ENCODE peak calls at places on chromosomes 6 and 20, in eight cellular contexts. Z is lower lobe of right lung, C is Caco-2, U is right cardiac atrium, Q is fibroblast of pulmonary artery, I is A549, T is transverse colon, S is psoas muscle. P is an unnamed sample.

GRCh38 chr20:5871720-5872410 is 78.5 kb downstream of the TRMT6 start:
- DNase-seq in Z (no peak), C (peak), U (no peak), Q (no peak), I (no peak), T (no peak), S (no peak), P (no peak)

GRCh38 chr6:79625746-79626145 is 5.4 kb upstream of the SH3BGRL2 start:
- DNase-seq in Z (no peak), C (no peak), U (no peak), Q (no peak), I (no peak), T (no peak), S (no peak), P (no peak)

GRCh38 chr6:109449789-109450673 is 5.5 kb downstream of the MICAL1 start:
- DNase-seq in Z (no peak), C (no peak), U (peak), Q (no peak), I (no peak), T (peak), S (no peak), P (peak)

GRCh38 chr6:18323935-18324707 is 59.8 kb upstream of the DEK start:
- DNase-seq in Z (no peak), C (peak), U (no peak), Q (peak), I (peak), T (no peak), S (no peak), P (peak)

GRCh38 chr6:136171207-136171606 is 78.9 kb downstream of the MTFR2 start:
- DNase-seq in Z (no peak), C (no peak), U (no peak), Q (no peak), I (no peak), T (no peak), S (no peak), P (no peak)

GRCh38 chr6:107646176-107646575 is 156.3 kb downstream of the SOBP start:
- DNase-seq in Z (peak), C (no peak), U (peak), Q (peak), I (no peak), T (no peak), S (peak), P (no peak)

GRCh38 chr6:165871571-165871970 is 208.5 kb upstream of the PDE10A start:
- DNase-seq in Z (no peak), C (no peak), U (no peak), Q (no peak), I (no peak), T (no peak), S (no peak), P (no peak)

GRCh38 chr6:124798942-124799496 is 163.2 kb upstream of the RNF217 start:
- DNase-seq in Z (no peak), C (no peak), U (no peak), Q (peak), I (no peak), T (no peak), S (no peak), P (no peak)

GRCh38 chr6:89368107-89368506 is 15.6 kb upstream of the UBE2J1 start:
- DNase-seq in Z (peak), C (peak), U (peak), Q (peak), I (peak), T (peak), S (peak), P (no peak)

GRCh38 chr20:52226370-52226769 is 34.8 kb upstream of the ZFP64 start:
- DNase-seq in Z (no peak), C (no peak), U (no peak), Q (no peak), I (no peak), T (no peak), S (no peak), P (no peak)

GRCh38 chr6:1577146-1577680 is 32.5 kb upstream of the FOXC1 start:
- DNase-seq in Z (no peak), C (no peak), U (no peak), Q (no peak), I (no peak), T (no peak), S (no peak), P (no peak)

GRCh38 chr6:144749263-144749662 is 464.1 kb downstream of the UTRN start:
- DNase-seq in Z (no peak), C (no peak), U (no peak), Q (no peak), I (no peak), T (no peak), S (no peak), P (no peak)

GRCh38 chr6:116446399-116446798 is 14.8 kb upstream of the CALHM6 start:
- DNase-seq in Z (no peak), C (no peak), U (no peak), Q (no peak), I (no peak), T (no peak), S (no peak), P (no peak)

GRCh38 chr6:147003186-147003585 is 201.0 kb upstream of the STXBP5 start:
- DNase-seq in Z (no peak), C (no peak), U (no peak), Q (peak), I (no peak), T (no peak), S (no peak), P (no peak)

GRCh38 chr20:42483694-42484303 is 705.9 kb downstream of the PTPRT start:
- DNase-seq in Z (no peak), C (peak), U (peak), Q (no peak), I (peak), T (peak), S (no peak), P (peak)

GRCh38 chr20:58436868-58437645 is 48.0 kb downstream of the VAPB start:
- DNase-seq in Z (no peak), C (no peak), U (no peak), Q (no peak), I (peak), T (no peak), S (no peak), P (no peak)

GRCh38 chr20:5480824-5481600 is 164.3 kb upstream of the PROKR2 start:
- DNase-seq in Z (no peak), C (no peak), U (no peak), Q (no peak), I (no peak), T (peak), S (no peak), P (no peak)

GRCh38 chr6:79928478-79928998 is 18.8 kb downstream of the ELOVL4 start:
- DNase-seq in Z (no peak), C (no peak), U (no peak), Q (no peak), I (peak), T (no peak), S (no peak), P (no peak)

GRCh38 chr20:46126440-46127056 is 8.4 kb downstream of the CD40 start:
- DNase-seq in Z (no peak), C (no peak), U (no peak), Q (no peak), I (no peak), T (no peak), S (no peak), P (no peak)
- H3K4me3 ChIP-seq in Z (no peak), C (no peak), U (no peak), Q (no peak), I (no peak), T (no peak), S (no peak), P (no peak)

DNA sequence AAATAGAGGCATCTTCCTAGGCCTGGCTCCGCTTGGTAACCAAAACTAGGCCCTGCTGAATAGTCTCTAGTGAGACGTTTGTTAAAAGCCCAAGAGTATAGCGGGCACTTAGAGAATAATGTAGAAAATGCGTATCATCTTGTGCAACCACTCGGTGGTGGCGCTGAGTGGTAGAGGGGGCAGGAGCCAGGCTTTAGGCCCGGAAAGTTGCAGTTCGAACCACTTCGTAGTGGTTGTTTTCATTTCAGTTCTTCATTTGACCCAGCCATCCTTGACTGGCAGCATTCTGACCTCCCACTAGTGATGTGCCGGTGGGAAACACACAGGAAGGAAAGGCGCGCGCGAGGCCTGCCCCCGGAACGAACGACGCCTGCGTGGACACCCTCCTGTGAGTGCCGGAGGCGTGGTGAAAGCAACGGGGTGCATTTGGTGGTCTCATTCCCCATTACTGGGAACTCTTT is 18.0 kb downstream of the GPX5 start:
- DNase-seq in Z (no peak), C (no peak), U (peak), Q (peak), I (peak), T (no peak), S (no peak), P (no peak)
- H3K4me3 ChIP-seq in Z (peak), C (no peak), U (no peak), Q (peak), I (peak), T (no peak), S (peak), P (no peak)

GRCh38 chr20:18144541-18145099 is 7.0 kb downstream of the KAT14 start:
- DNase-seq in Z (no peak), C (peak), U (no peak), Q (no peak), I (no peak), T (no peak), S (no peak), P (no peak)
- H3K4me3 ChIP-seq in Z (no peak), C (peak), U (no peak), Q (no peak), I (no peak), T (no peak), S (no peak), P (no peak)

GRCh38 chr20:32465092-32465900 is 107.2 kb downstream of the ASXL1 start:
- DNase-seq in Z (peak), C (no peak), U (peak), Q (peak), I (peak), T (peak), S (peak), P (no peak)
- H3K4me3 ChIP-seq in Z (no peak), C (no peak), U (no peak), Q (no peak), I (no peak), T (no peak), S (no peak), P (no peak)

GRCh38 chr6:3887150-3887700 is 38.1 kb downstream of the FAM50B start:
- DNase-seq in Z (no peak), C (no peak), U (no peak), Q (peak), I (peak), T (no peak), S (no peak), P (no peak)

GRCh38 chr6:3881722-3882421 is 32.7 kb downstream of the FAM50B start:
- DNase-seq in Z (no peak), C (no peak), U (no peak), Q (no peak), I (no peak), T (no peak), S (no peak), P (no peak)

GRCh38 chr6:3885262-3886036 is 36.3 kb downstream of the FAM50B start:
- DNase-seq in Z (no peak), C (peak), U (no peak), Q (no peak), I (peak), T (no peak), S (no peak), P (no peak)

GRCh38 chr6:3882865-3883264 is 33.7 kb downstream of the FAM50B start:
- DNase-seq in Z (no peak), C (no peak), U (no peak), Q (peak), I (no peak), T (no peak), S (no peak), P (no peak)

DNA sequence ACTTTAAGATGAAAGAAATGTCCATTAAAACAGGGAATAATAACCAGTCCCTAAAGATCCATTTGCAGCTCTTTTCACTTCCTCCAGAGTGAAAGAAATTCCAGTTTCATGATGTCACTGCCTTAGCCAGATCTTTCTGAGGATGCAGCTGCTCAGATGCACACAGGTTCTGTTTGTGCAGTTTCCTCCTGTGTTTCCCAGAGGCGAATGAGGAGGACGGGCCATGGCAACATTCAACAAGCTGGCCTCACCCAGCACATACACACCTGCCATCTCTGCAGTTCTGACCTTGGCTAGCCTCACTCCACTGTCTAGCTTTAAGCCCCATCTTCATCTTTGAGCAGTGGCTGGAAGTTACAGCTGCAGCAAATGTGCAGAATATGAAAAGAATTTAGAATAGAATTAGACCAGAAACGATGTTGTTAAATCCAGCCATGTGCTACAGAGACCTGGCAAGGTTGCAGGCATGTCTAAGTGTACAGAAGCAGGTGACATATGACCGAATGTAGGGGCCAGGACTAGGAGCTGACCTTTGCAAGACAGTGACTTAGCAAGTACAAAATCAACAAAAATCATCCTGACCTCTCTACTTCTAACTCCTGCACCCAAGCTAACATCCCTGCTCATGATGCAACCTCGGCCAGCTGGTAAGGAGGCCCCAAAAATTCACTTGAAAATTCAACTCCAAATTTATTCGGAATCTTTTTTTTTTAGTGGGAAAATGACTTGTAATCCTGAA is 35.0 kb downstream of the FAM50B start:
- DNase-seq in Z (no peak), C (peak), U (no peak), Q (peak), I (peak), T (no peak), S (no peak), P (no peak)
- H3K4me3 ChIP-seq in Z (no peak), C (no peak), U (no peak), Q (no peak), I (no peak), T (no peak), S (no peak), P (no peak)

DNA sequence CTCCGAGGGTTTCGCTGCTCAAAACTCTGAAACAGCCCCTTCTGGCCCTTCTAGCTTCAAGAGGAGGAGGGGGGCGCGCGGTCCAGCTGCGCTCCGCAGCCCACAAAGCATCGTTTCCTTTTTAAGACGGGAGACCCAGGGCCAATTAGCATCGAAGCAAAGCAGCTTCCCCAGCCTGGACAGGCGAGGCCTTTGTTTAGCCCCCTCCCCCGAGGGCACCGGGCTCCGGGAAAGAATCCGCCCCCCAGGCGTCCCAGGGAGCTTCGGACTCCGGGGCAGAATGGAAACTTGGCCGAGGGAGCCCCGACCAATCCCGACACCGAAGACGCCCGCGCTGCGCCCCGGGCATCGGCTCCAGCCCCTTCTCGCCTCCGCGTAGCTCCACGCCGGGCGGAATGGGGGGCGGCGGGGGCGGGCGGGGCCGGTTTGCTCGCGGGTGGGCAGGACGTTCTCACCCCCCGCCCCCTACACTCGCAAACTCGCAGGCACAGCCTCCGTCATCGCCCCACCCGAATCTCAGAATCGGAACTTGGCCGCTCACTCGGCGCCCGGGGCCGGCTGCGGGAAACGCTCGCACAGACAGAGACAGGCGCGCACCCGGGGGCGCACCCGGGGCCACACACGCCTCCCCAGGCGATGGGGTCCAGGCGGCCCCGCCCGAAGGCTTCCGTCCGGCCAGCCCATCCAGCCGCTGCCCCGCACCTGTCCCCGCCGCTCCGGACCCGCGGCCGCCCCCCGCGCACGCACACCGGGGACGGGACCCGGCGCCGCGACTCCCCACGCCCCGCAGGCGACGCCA is 626 bp downstream of the NKAIN4 start:
- DNase-seq in Z (no peak), C (no peak), U (no peak), Q (no peak), I (no peak), T (no peak), S (no peak), P (no peak)
- H3K4me3 ChIP-seq in Z (peak), C (peak), U (peak), Q (no peak), I (peak), T (no peak), S (peak), P (no peak)

GRCh38 chr20:40233401-40233800 is 455.6 kb downstream of the MAFB start:
- DNase-seq in Z (no peak), C (no peak), U (no peak), Q (no peak), I (no peak), T (no peak), S (no peak), P (no peak)
- H3K4me3 ChIP-seq in Z (no peak), C (no peak), U (no peak), Q (no peak), I (no peak), T (no peak), S (no peak), P (no peak)

GRCh38 chr20:16036331-16036730 is 536.9 kb downstream of the KIF16B start:
- DNase-seq in Z (no peak), C (no peak), U (no peak), Q (no peak), I (no peak), T (no peak), S (no peak), P (no peak)

GRCh38 chr20:16035576-16035975 is 537.7 kb downstream of the KIF16B start:
- DNase-seq in Z (no peak), C (no peak), U (no peak), Q (no peak), I (no peak), T (no peak), S (no peak), P (no peak)

GRCh38 chr20:16040742-16041141 is 532.5 kb downstream of the KIF16B start:
- DNase-seq in Z (no peak), C (no peak), U (no peak), Q (no peak), I (no peak), T (no peak), S (no peak), P (no peak)
- H3K4me3 ChIP-seq in Z (no peak), C (no peak), U (no peak), Q (no peak), I (no peak), T (no peak), S (no peak), P (no peak)

DNA sequence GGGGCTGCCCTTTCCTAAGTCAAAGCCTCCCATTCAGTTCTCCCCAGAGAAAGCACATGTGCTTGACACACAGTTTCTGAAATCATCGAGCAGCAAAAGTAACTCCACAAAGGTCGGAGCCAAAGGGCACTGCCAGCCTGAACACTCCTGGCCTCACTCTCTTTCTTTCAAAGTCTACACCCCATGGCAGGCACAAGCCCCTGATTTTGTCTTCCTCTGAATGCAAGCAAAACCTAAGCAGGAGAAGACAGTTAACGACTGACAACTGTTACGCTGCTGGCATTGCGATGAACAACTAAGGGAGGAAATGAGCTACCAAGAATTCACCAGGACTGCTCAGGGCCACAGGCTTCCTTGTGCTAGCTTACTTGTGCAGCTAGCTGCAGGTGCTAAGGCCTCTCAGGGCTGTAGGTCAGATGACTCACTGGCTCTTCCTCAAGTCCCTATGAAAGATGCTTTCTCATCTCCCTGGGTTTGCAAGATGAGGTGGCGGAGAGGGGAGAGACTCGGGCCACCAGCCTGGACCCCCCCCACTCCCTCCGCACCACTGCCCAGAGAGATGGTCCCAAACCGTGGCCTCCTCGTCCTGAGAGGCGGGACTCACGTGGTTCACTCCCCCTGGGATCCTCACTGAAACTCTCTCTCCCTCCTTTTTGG is 208.2 kb downstream of the DLL1 start:
- DNase-seq in Z (peak), C (no peak), U (no peak), Q (no peak), I (no peak), T (peak), S (no peak), P (no peak)
- H3K4me3 ChIP-seq in Z (no peak), C (no peak), U (no peak), Q (no peak), I (no peak), T (no peak), S (no peak), P (no peak)